ENCODE peak calls at places on chromosome 16, in seven cellular contexts. One of them, this sample, is unnamed.
A peak's percentile ranks its signal among the peaks of the same experiment; 100 is the strongest.

GRCh38 chr16:75244225-75244792 is 7.1 kb downstream of the BCAR1 start:
- DNase-seq in SK-N-SH: no peak
- DNase-seq in H1: no peak
- DNase-seq in HCT116: no peak
- DNase-seq in K562: no peak
- DNase-seq in GM12878: no peak
- DNase-seq in HepG2: no peak
- DNase-seq in this sample: no peak

GRCh38 chr16:1991135-1991551 is 1.4 kb downstream of the SYNGR3 start:
- DNase-seq in SK-N-SH: no peak
- DNase-seq in H1: peak; percentile 61
- DNase-seq in HCT116: no peak
- DNase-seq in K562: no peak
- DNase-seq in GM12878: peak; percentile 71
- DNase-seq in HepG2: no peak
- DNase-seq in this sample: no peak

GRCh38 chr16:55842369-55843104 is 9.6 kb upstream of the CES1 start:
- DNase-seq in SK-N-SH: peak; percentile 70
- DNase-seq in H1: peak; percentile 43
- DNase-seq in HCT116: peak; percentile 18
- DNase-seq in K562: peak; percentile 60
- DNase-seq in GM12878: no peak
- DNase-seq in HepG2: peak; percentile 56
- DNase-seq in this sample: peak; percentile 32

GRCh38 chr16:47855431-47855830 is 300.4 kb downstream of the ABCC12 start:
- DNase-seq in SK-N-SH: no peak
- DNase-seq in H1: no peak
- DNase-seq in HCT116: no peak
- DNase-seq in K562: no peak
- DNase-seq in GM12878: no peak
- DNase-seq in HepG2: no peak
- DNase-seq in this sample: no peak

GRCh38 chr16:50259334-50260205 is 6.8 kb upstream of the ADCY7 start:
- DNase-seq in SK-N-SH: peak; percentile 53
- DNase-seq in H1: no peak
- DNase-seq in HCT116: no peak
- DNase-seq in K562: no peak
- DNase-seq in GM12878: no peak
- DNase-seq in HepG2: no peak
- DNase-seq in this sample: no peak

GRCh38 chr16:85303354-85303883 is 191.1 kb upstream of the CIBAR2 start:
- DNase-seq in SK-N-SH: peak; percentile 81
- DNase-seq in H1: peak; percentile 95
- DNase-seq in HCT116: peak; percentile 65
- DNase-seq in K562: peak; percentile 93
- DNase-seq in GM12878: no peak
- DNase-seq in HepG2: peak; percentile 28
- DNase-seq in this sample: no peak

GRCh38 chr16:8686031-8686621 is 11.7 kb downstream of the ABAT start:
- DNase-seq in SK-N-SH: peak; percentile 49
- DNase-seq in H1: no peak
- DNase-seq in HCT116: no peak
- DNase-seq in K562: no peak
- DNase-seq in GM12878: no peak
- DNase-seq in HepG2: no peak
- DNase-seq in this sample: peak; percentile 56

GRCh38 chr16:83147244-83147643 is 520.5 kb downstream of the CDH13 start:
- DNase-seq in SK-N-SH: no peak
- DNase-seq in H1: no peak
- DNase-seq in HCT116: no peak
- DNase-seq in K562: no peak
- DNase-seq in GM12878: no peak
- DNase-seq in HepG2: no peak
- DNase-seq in this sample: no peak

GRCh38 chr16:48272837-48273421 is 25.6 kb upstream of the ABCC11 start:
- DNase-seq in SK-N-SH: no peak
- DNase-seq in H1: no peak
- DNase-seq in HCT116: no peak
- DNase-seq in K562: no peak
- DNase-seq in GM12878: no peak
- DNase-seq in HepG2: no peak
- DNase-seq in this sample: no peak

GRCh38 chr16:2592786-2593185 is 55.0 kb downstream of the PDPK1 start:
- DNase-seq in SK-N-SH: peak; percentile 27
- DNase-seq in H1: no peak
- DNase-seq in HCT116: no peak
- DNase-seq in K562: no peak
- DNase-seq in GM12878: no peak
- DNase-seq in HepG2: no peak
- DNase-seq in this sample: no peak

GRCh38 chr16:3698941-3699340 is 18.4 kb downstream of the TRAP1 start:
- DNase-seq in SK-N-SH: no peak
- DNase-seq in H1: no peak
- DNase-seq in HCT116: no peak
- DNase-seq in K562: no peak
- DNase-seq in GM12878: no peak
- DNase-seq in HepG2: no peak
- DNase-seq in this sample: no peak

GRCh38 chr16:23145608-23146007 is 3.6 kb downstream of the USP31 start:
- DNase-seq in SK-N-SH: no peak
- DNase-seq in H1: no peak
- DNase-seq in HCT116: no peak
- DNase-seq in K562: no peak
- DNase-seq in GM12878: no peak
- DNase-seq in HepG2: no peak
- DNase-seq in this sample: no peak

GRCh38 chr16:10965440-10966039 is 21.2 kb downstream of the CLEC16A start:
- DNase-seq in SK-N-SH: no peak
- DNase-seq in H1: no peak
- DNase-seq in HCT116: no peak
- DNase-seq in K562: peak; percentile 21
- DNase-seq in GM12878: peak; percentile 92
- DNase-seq in HepG2: no peak
- DNase-seq in this sample: no peak

GRCh38 chr16:58011652-58012051 is 10.4 kb downstream of the USB1 start:
- DNase-seq in SK-N-SH: no peak
- DNase-seq in H1: no peak
- DNase-seq in HCT116: no peak
- DNase-seq in K562: no peak
- DNase-seq in GM12878: no peak
- DNase-seq in HepG2: peak; percentile 41
- DNase-seq in this sample: no peak

GRCh38 chr16:53770641-53771040 is 66.7 kb downstream of the FTO start:
- DNase-seq in SK-N-SH: no peak
- DNase-seq in H1: no peak
- DNase-seq in HCT116: no peak
- DNase-seq in K562: no peak
- DNase-seq in GM12878: no peak
- DNase-seq in HepG2: no peak
- DNase-seq in this sample: no peak

GRCh38 chr16:53768167-53768566 is 64.2 kb downstream of the FTO start:
- DNase-seq in SK-N-SH: no peak
- DNase-seq in H1: no peak
- DNase-seq in HCT116: no peak
- DNase-seq in K562: no peak
- DNase-seq in GM12878: no peak
- DNase-seq in HepG2: no peak
- DNase-seq in this sample: peak; percentile 38

GRCh38 chr16:53769185-53769584 is 65.2 kb downstream of the FTO start:
- DNase-seq in SK-N-SH: no peak
- DNase-seq in H1: no peak
- DNase-seq in HCT116: no peak
- DNase-seq in K562: no peak
- DNase-seq in GM12878: no peak
- DNase-seq in HepG2: no peak
- DNase-seq in this sample: no peak

GRCh38 chr16:53768593-53768992 is 64.6 kb downstream of the FTO start:
- DNase-seq in SK-N-SH: no peak
- DNase-seq in H1: no peak
- DNase-seq in HCT116: peak; percentile 61
- DNase-seq in K562: no peak
- DNase-seq in GM12878: no peak
- DNase-seq in HepG2: no peak
- DNase-seq in this sample: no peak

DNA sequence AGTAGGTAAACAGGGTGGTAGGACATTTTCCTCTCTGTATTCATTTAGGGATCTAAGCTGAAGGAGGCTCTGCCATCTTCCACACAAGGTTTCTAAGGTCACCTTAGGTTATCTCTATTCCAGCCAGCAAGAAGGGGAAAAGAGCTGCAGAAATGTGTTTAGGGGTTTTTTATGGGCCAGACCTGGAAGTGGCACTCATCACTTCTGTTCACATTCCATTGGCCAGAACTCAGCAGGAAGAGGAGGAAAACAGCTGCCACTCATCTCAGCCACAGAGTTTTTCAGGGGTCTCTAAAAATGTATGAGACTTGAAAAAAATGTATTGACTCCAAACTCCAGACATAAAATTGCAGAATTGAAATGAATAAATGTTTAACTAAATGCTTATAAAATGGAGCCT is 65.8 kb downstream of the FTO start:
- DNase-seq in SK-N-SH: no peak
- DNase-seq in H1: no peak
- DNase-seq in HCT116: no peak
- DNase-seq in K562: no peak
- DNase-seq in GM12878: no peak
- DNase-seq in HepG2: no peak
- DNase-seq in this sample: no peak
- TF ChIP-seq JUND in SK-N-SH: no peak
- TF ChIP-seq JUND in H1: no peak
- TF ChIP-seq JUND in HCT116: no peak
- TF ChIP-seq JUND in K562: no peak
- TF ChIP-seq JUND in GM12878: no peak
- TF ChIP-seq JUND in HepG2: no peak
- TF ChIP-seq JUND in this sample: no peak

GRCh38 chr16:16974192-16974591 is 496.6 kb downstream of the XYLT1 start:
- DNase-seq in SK-N-SH: no peak
- DNase-seq in H1: no peak
- DNase-seq in HCT116: no peak
- DNase-seq in K562: no peak
- DNase-seq in GM12878: no peak
- DNase-seq in HepG2: no peak
- DNase-seq in this sample: peak; percentile 96

GRCh38 chr16:16973726-16974125 is 497.0 kb downstream of the XYLT1 start:
- DNase-seq in SK-N-SH: no peak
- DNase-seq in H1: no peak
- DNase-seq in HCT116: no peak
- DNase-seq in K562: no peak
- DNase-seq in GM12878: no peak
- DNase-seq in HepG2: no peak
- DNase-seq in this sample: peak; percentile 96

GRCh38 chr16:16971042-16971441 is 499.7 kb downstream of the XYLT1 start:
- DNase-seq in SK-N-SH: no peak
- DNase-seq in H1: no peak
- DNase-seq in HCT116: no peak
- DNase-seq in K562: peak; percentile 48
- DNase-seq in GM12878: no peak
- DNase-seq in HepG2: no peak
- DNase-seq in this sample: peak; percentile 28

DNA sequence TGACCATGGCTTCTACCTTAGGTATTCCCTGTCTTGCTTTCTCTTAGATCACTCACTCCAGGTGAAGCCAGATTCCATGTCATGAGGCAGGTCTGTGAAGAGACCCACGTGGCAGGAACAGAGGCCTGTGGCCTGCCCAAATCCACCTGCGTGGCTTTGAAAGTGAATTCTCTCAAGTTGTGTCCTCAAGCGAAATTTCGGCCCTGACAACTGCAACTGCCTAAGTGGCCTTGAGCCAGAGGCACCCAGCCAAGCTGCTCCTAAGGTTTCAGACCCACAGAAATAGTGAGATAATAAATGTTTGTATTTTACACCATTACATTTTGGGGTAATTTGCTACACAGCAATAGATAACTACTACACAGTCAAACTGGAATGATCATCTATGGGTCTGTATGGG is 497.9 kb downstream of the XYLT1 start:
- DNase-seq in SK-N-SH: no peak
- DNase-seq in H1: no peak
- DNase-seq in HCT116: no peak
- DNase-seq in K562: no peak
- DNase-seq in GM12878: no peak
- DNase-seq in HepG2: no peak
- DNase-seq in this sample: peak; percentile 86
- TF ChIP-seq JUND in SK-N-SH: no peak
- TF ChIP-seq JUND in H1: no peak
- TF ChIP-seq JUND in HCT116: no peak
- TF ChIP-seq JUND in K562: no peak
- TF ChIP-seq JUND in GM12878: no peak
- TF ChIP-seq JUND in HepG2: no peak
- TF ChIP-seq JUND in this sample: no peak

DNA sequence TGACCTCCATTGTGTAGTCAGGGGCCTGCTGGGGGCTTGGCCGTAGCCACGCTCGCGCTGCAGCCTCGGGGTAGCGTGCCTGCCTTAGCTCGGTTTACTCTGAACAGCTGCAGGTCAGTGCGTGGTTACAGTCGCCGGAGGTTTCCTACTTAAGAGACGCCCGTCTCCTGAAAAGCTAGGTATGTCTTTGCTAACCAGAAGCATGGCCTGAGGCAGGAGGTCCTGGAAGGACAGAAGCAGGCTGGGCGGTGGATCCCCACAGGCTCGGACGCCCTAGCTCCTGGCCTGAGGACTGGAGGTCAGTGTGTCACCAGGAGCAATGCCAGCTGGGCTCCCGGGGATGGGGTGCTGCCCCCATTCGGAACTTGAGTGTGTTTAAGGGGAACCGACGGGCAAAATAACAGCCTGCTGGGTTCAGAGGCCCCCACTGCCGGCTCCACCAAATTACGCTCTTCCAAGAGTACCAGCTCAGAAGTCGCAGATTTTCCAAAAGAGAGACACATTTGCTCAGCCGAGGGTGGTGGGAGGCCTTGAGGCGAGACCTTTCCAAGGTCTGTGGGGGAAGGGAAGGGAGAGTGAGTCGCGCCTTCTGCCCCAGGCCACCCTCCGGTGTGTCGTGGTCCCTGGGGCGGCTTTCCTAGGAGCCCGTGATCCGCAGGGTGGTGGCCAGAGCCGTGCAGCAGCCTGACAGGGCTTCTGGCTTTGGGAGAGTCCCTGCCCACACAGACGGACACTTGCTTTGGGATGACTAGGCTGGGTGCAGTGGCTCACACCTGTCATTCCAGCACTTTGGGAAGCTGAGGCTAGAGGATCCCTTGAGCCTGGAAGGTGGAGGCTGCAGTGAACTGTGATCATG is 3.9 kb upstream of the GNG13 start:
- DNase-seq in SK-N-SH: no peak
- DNase-seq in H1: no peak
- DNase-seq in HCT116: no peak
- DNase-seq in K562: no peak
- DNase-seq in GM12878: no peak
- DNase-seq in HepG2: no peak
- DNase-seq in this sample: no peak
- TF ChIP-seq JUND in SK-N-SH: no peak
- TF ChIP-seq JUND in H1: no peak
- TF ChIP-seq JUND in HCT116: no peak
- TF ChIP-seq JUND in K562: no peak
- TF ChIP-seq JUND in GM12878: no peak
- TF ChIP-seq JUND in HepG2: no peak
- TF ChIP-seq JUND in this sample: no peak

DNA sequence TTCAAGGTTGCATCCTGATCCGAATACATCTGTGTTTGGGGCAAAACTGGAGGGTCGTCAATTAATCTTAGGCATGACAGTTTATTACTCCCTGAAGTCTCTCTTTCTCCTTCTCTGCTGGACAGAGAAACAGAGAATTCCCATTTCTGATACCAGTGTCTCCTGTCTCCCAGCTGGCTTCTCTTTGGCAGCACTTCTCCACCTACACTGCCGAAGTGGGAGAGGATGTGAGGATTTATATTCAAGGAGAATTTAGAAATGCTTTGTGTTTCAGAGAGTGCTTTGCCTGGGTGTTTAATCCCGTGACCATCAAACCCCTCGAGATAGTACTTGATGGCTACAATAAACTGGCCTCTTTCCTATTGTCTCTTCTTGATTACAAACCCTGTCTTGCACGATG is 815.3 kb upstream of the RBFOX1 start:
- DNase-seq in SK-N-SH: no peak
- DNase-seq in H1: no peak
- DNase-seq in HCT116: no peak
- DNase-seq in K562: no peak
- DNase-seq in GM12878: no peak
- DNase-seq in HepG2: no peak
- DNase-seq in this sample: no peak
- TF ChIP-seq JUND in SK-N-SH: no peak
- TF ChIP-seq JUND in H1: no peak
- TF ChIP-seq JUND in HCT116: no peak
- TF ChIP-seq JUND in K562: no peak
- TF ChIP-seq JUND in GM12878: no peak
- TF ChIP-seq JUND in HepG2: no peak
- TF ChIP-seq JUND in this sample: no peak